ENCODE peak calls at places on chromosomes 3 and 15, in ten cellular contexts. O is cardiac muscle cell; P is CD4-positive, alpha-beta memory T cell; J is H9; V is CD8-positive, alpha-beta T cell; M is fibroblast of lung; K is lung; G is substantia nigra; C is left ventricle myocardium inferior; L is PC-9. X is an unnamed sample.

GRCh38 chr15:34154725-34155204 is 52.9 kb downstream of the PGBD4 start:
- DNase-seq in O (peak), P (no peak), J (peak), V (no peak), M (no peak), K (no peak), G (no peak), C (no peak), L (peak), X (no peak)

GRCh38 chr3:153572654-153573053 is 410.6 kb downstream of the RAP2B start:
- DNase-seq in O (no peak), P (no peak), J (no peak), V (no peak), M (no peak), K (no peak), G (no peak), C (no peak), L (no peak), X (no peak)

GRCh38 chr3:135918600-135918999 is 46.9 kb upstream of the PPP2R3A start:
- DNase-seq in O (peak), P (no peak), J (no peak), V (no peak), M (peak), K (no peak), G (no peak), C (no peak), L (no peak), X (no peak)

GRCh38 chr3:18489939-18490338 is 64.8 kb upstream of the SATB1 start:
- DNase-seq in O (no peak), P (peak), J (no peak), V (peak), M (no peak), K (no peak), G (no peak), C (no peak), L (no peak), X (no peak)

GRCh38 chr15:31606261-31606669 is 279.6 kb downstream of the KLF13 start:
- DNase-seq in O (no peak), P (no peak), J (no peak), V (no peak), M (peak), K (no peak), G (no peak), C (no peak), L (no peak), X (no peak)

GRCh38 chr3:117526485-117527079 is 817.0 kb downstream of the TUSC7 start:
- DNase-seq in O (peak), P (no peak), J (no peak), V (no peak), M (peak), K (peak), G (no peak), C (no peak), L (peak), X (no peak)

GRCh38 chr15:70717237-70717793 is 46.0 kb downstream of the UACA start:
- DNase-seq in O (no peak), P (no peak), J (no peak), V (no peak), M (peak), K (no peak), G (no peak), C (no peak), L (no peak), X (no peak)

GRCh38 chr3:118128886-118129285 is 905.8 kb downstream of the IGSF11 start:
- DNase-seq in O (no peak), P (no peak), J (no peak), V (no peak), M (peak), K (no peak), G (no peak), C (no peak), L (no peak), X (no peak)

GRCh38 chr15:87294854-87295253 is 961.7 kb downstream of the NTRK3 start:
- DNase-seq in O (no peak), P (no peak), J (no peak), V (no peak), M (no peak), K (no peak), G (no peak), C (no peak), L (no peak), X (no peak)

GRCh38 chr15:100878130-100878529 is 1.5 kb upstream of the ALDH1A3 start:
- DNase-seq in O (no peak), P (no peak), J (no peak), V (no peak), M (no peak), K (no peak), G (no peak), C (no peak), L (no peak), X (no peak)

GRCh38 chr3:8764528-8764927 is 4.9 kb downstream of the OXTR start:
- DNase-seq in O (no peak), P (no peak), J (peak), V (no peak), M (no peak), K (no peak), G (no peak), C (no peak), L (no peak), X (no peak)

GRCh38 chr3:179321585-179322322 is 1.1 kb upstream of the ZNF639 start:
- DNase-seq in O (peak), P (no peak), J (no peak), V (no peak), M (peak), K (no peak), G (no peak), C (no peak), L (peak), X (no peak)

GRCh38 chr3:142497729-142498128 is 49.9 kb upstream of the XRN1 start:
- DNase-seq in O (no peak), P (no peak), J (no peak), V (no peak), M (no peak), K (no peak), G (no peak), C (no peak), L (no peak), X (no peak)

GRCh38 chr3:149575213-149575961 is 82.4 kb downstream of the WWTR1 start:
- DNase-seq in O (peak), P (no peak), J (no peak), V (no peak), M (peak), K (no peak), G (peak), C (peak), L (no peak), X (no peak)

GRCh38 chr3:190533511-190534282 is 19.8 kb downstream of the IL1RAP start:
- DNase-seq in O (peak), P (no peak), J (no peak), V (no peak), M (peak), K (peak), G (peak), C (peak), L (peak), X (peak)

GRCh38 chr15:29568840-29569532 is 253.3 kb downstream of the TJP1 start:
- DNase-seq in O (peak), P (no peak), J (peak), V (no peak), M (no peak), K (no peak), G (no peak), C (no peak), L (no peak), X (no peak)

GRCh38 chr3:13896473-13897154 is 16.7 kb upstream of the WNT7A start:
- DNase-seq in O (peak), P (peak), J (peak), V (peak), M (peak), K (no peak), G (no peak), C (no peak), L (peak), X (no peak)

GRCh38 chr3:170740285-170740684 is 129.7 kb downstream of the RPL22L1 start:
- DNase-seq in O (no peak), P (no peak), J (no peak), V (no peak), M (no peak), K (no peak), G (no peak), C (no peak), L (no peak), X (no peak)

GRCh38 chr3:26647078-26647477 is 24.5 kb downstream of the LRRC3B start:
- DNase-seq in O (no peak), P (no peak), J (no peak), V (no peak), M (no peak), K (no peak), G (no peak), C (no peak), L (no peak), X (no peak)

GRCh38 chr15:77457619-77458265 is 37.1 kb downstream of the HMG20A start:
- DNase-seq in O (peak), P (no peak), J (no peak), V (no peak), M (peak), K (no peak), G (no peak), C (no peak), L (no peak), X (no peak)

GRCh38 chr3:128490650-128491070 is 2.3 kb downstream of the GATA2 start:
- DNase-seq in O (no peak), P (no peak), J (no peak), V (no peak), M (no peak), K (no peak), G (no peak), C (no peak), L (no peak), X (no peak)

GRCh38 chr3:128492353-128493220 is at the start of gene GATA2:
- DNase-seq in O (no peak), P (no peak), J (peak), V (no peak), M (no peak), K (no peak), G (no peak), C (no peak), L (no peak), X (no peak)

GRCh38 chr3:128491900-128492352 is 1.1 kb downstream of the GATA2 start:
- DNase-seq in O (no peak), P (no peak), J (peak), V (no peak), M (peak), K (no peak), G (no peak), C (no peak), L (no peak), X (no peak)

GRCh38 chr3:128489860-128490649 is 2.9 kb downstream of the GATA2 start:
- DNase-seq in O (peak), P (no peak), J (peak), V (no peak), M (no peak), K (no peak), G (no peak), C (no peak), L (peak), X (no peak)

GRCh38 chr3:128491071-128491899 is 1.7 kb downstream of the GATA2 start:
- DNase-seq in O (no peak), P (no peak), J (peak), V (peak), M (no peak), K (no peak), G (no peak), C (no peak), L (no peak), X (no peak)
- H3K27ac ChIP-seq in O (no peak), P (no peak), J (no peak), V (no peak), M (no peak), K (no peak), G (no peak), C (no peak), L (no peak), X (peak)

DNA sequence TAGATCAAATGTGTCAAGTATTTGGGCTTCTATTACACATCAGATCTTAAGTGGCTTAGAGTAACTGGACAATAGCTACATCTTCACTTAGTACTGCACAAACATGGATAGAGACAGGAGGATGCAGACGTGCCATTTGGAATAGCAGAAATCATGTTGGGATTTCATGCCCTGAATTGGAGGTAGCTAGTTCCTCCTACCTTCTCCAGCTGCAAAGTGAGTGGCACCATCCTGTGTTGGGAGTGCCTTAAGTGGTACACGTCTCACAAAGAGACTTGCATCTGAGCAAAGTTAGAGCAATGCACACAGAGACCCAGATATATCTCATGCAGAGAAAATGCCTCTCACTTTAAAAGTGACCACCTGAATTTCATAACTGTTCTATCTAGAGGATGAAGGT is 136.5 kb downstream of the SSR3 start:
- DNase-seq in O (no peak), P (no peak), J (no peak), V (no peak), M (no peak), K (no peak), G (no peak), C (no peak), L (no peak), X (no peak)
- H3K27ac ChIP-seq in O (no peak), P (no peak), J (no peak), V (no peak), M (no peak), K (no peak), G (no peak), C (peak), L (no peak), X (peak)

GRCh38 chr3:174953068-174953467 is 93.9 kb downstream of the NAALADL2 start:
- DNase-seq in O (no peak), P (no peak), J (no peak), V (no peak), M (no peak), K (no peak), G (no peak), C (no peak), L (no peak), X (no peak)

GRCh38 chr3:174951498-174951897 is 92.4 kb downstream of the NAALADL2 start:
- DNase-seq in O (no peak), P (no peak), J (no peak), V (no peak), M (no peak), K (no peak), G (no peak), C (no peak), L (no peak), X (no peak)

GRCh38 chr3:174955513-174956001 is 96.4 kb downstream of the NAALADL2 start:
- DNase-seq in O (peak), P (no peak), J (no peak), V (no peak), M (no peak), K (no peak), G (no peak), C (no peak), L (peak), X (no peak)

GRCh38 chr3:174949523-174949922 is 90.4 kb downstream of the NAALADL2 start:
- DNase-seq in O (peak), P (no peak), J (no peak), V (no peak), M (peak), K (no peak), G (no peak), C (no peak), L (peak), X (no peak)

DNA sequence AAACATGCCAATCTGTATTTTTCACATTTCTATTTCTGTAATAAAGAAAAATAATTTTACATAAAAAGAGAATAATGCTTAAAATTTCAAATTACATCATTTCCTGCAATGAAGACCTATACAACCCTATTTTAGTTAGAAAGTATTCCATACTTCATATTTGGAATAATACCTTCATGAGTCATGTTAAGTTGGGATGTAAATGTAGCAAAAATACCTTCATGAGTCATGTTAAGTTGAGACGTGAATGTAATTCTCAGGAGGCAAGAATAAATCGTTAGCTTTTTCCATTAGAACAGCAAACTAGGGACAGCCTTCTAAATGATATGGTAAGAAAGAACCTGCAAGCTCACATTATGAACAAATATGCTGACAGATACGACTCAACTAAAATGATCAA is 91.9 kb downstream of the NAALADL2 start:
- DNase-seq in O (peak), P (no peak), J (no peak), V (no peak), M (peak), K (no peak), G (no peak), C (no peak), L (no peak), X (no peak)
- H3K27ac ChIP-seq in O (no peak), P (no peak), J (no peak), V (no peak), M (peak), K (no peak), G (no peak), C (no peak), L (peak), X (no peak)

DNA sequence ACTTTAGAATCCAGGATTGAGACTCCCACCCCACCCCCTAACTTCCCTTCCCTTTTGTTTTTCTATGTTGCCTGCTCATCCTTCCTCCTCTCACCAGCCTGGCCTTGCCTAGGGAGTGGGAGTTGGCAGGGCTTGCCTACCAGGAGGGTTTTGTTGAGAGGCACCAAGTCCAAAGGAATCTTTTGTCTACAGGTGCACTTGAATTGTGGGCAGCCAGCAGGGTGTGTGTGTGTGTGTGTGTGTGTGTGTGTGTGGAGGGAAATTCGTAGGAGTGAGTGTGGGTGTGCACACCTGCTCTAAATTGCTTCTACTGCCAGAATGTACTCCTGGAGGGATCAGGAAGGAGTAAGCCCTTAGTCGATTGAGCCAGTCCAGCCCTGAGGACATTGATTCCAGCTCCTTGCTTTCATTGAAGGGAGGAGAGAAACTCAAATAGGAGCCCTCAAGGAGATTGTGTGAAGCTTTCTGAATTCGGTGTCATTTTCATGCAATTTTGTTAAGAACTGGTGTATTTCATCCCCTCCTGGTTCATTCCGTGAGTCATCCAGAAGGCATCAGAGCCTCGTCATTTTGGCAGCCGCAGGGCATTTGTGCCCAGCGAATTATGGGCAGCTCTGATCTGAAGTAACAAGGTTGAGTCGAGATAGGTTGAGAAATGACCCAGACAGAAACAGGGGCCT is 112.1 kb downstream of the SLCO3A1 start:
- DNase-seq in O (peak), P (no peak), J (no peak), V (no peak), M (peak), K (no peak), G (no peak), C (no peak), L (peak), X (no peak)
- H3K27ac ChIP-seq in O (no peak), P (no peak), J (no peak), V (no peak), M (no peak), K (peak), G (peak), C (peak), L (peak), X (peak)

GRCh38 chr3:85933326-85933725 is 974.5 kb downstream of the CADM2 start:
- DNase-seq in O (no peak), P (no peak), J (no peak), V (no peak), M (no peak), K (no peak), G (no peak), C (no peak), L (no peak), X (no peak)

GRCh38 chr3:85935171-85935570 is 976.4 kb downstream of the CADM2 start:
- DNase-seq in O (no peak), P (no peak), J (no peak), V (no peak), M (no peak), K (no peak), G (no peak), C (no peak), L (no peak), X (no peak)

DNA sequence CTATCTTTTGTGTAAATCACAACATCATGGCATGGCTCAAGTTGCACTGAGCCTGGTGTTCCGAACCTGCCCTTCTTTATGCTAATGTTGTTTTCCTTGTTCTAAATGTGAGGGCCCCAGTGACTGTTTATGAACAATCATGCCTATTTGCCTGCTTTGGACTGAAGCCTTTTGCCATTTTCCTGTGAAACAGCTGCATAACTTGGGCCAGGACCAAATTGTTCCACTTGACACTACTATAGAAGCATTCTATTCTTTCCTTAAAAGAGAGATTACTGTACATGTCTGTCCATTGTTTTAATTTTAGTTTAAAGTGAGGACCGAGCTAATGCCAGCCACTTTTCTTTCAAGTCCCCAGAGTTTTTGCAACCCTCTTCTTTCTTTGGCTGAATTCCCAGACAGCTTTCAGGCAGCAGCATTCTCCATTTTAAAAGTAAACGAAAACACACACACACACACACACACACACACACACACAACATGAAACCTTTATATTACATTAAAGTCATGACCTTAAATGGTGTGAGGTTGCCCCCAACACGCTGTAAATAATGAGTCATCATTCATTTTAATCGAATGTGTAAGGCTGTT is 980.3 kb downstream of the CADM2 start:
- DNase-seq in O (no peak), P (no peak), J (no peak), V (no peak), M (peak), K (no peak), G (peak), C (no peak), L (no peak), X (no peak)
- H3K27ac ChIP-seq in O (peak), P (no peak), J (no peak), V (no peak), M (no peak), K (no peak), G (peak), C (no peak), L (no peak), X (no peak)

GRCh38 chr3:69181592-69182211 is 59.3 kb upstream of the LMOD3 start:
- DNase-seq in O (peak), P (no peak), J (no peak), V (no peak), M (peak), K (no peak), G (peak), C (no peak), L (peak), X (no peak)
- H3K27ac ChIP-seq in O (no peak), P (no peak), J (no peak), V (no peak), M (peak), K (no peak), G (peak), C (peak), L (peak), X (no peak)

GRCh38 chr15:84731774-84732173 is 15.8 kb upstream of the SEC11A start:
- DNase-seq in O (peak), P (no peak), J (no peak), V (no peak), M (peak), K (no peak), G (no peak), C (no peak), L (no peak), X (no peak)
- H3K27ac ChIP-seq in O (no peak), P (no peak), J (no peak), V (no peak), M (no peak), K (no peak), G (no peak), C (no peak), L (no peak), X (no peak)

DNA sequence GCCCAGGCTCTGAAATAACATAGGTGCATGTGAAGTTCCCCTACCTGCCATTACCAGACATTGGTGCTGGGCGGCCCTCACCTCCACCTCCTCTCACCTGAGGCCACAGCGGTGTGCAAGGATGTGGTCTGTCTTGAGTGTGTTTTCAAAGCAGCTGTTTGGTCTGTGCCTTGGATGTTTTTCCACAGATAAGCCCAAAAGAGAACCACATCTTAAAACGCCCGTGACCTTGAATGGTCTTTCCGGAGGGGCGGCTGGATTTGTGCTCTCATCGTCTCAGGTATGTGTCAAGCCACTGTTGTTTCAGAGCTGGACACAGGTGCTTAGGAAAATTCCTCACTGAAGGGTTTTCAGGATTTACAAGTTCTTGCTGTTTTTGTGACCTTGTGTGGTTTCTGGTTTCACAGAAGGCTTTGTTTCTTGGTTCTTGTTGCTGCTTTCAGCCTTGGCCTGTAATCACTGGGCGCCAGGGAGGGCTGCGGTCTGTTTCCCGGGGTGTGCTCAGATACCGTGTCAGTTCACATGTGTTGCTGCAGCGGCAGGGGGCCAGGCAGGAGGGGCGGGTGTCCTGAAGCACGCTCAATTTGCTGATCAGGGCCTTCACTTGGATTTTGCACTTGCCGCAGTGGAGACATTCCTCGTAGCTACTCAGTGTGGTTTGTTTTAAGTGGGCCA is 128.4 kb downstream of the IGF1R start:
- DNase-seq in O (peak), P (peak), J (no peak), V (peak), M (peak), K (peak), G (no peak), C (peak), L (no peak), X (peak)
- H3K27ac ChIP-seq in O (peak), P (no peak), J (no peak), V (no peak), M (no peak), K (peak), G (no peak), C (peak), L (no peak), X (peak)